ENCODE peak calls at places on chromosomes 4 and X, in four cellular contexts. V is heart left ventricle, H is SJSA1, F is endothelial cell of umbilical vein. A is an unnamed sample.

GRCh38 chrX:153507484-153508178 is 9.8 kb upstream of the ATP2B3 start:
- DNase-seq in V (peak; percentile 75), H (peak; percentile 33), F (peak; percentile 68), A (peak; percentile 77)

GRCh38 chr4:6885953-6886557 is 23.6 kb upstream of the TBC1D14 start:
- DNase-seq in V (peak; percentile 50), H (peak; percentile 14), F (peak; percentile 15), A (no peak)

GRCh38 chr4:108651068-108651794 is 832 bp downstream of the OSTC start:
- DNase-seq in V (no peak), H (peak; percentile 32), F (peak; percentile 66), A (no peak)

GRCh38 chrX:125605145-125605544 is 285.5 kb downstream of the TEX13C start:
- DNase-seq in V (no peak), H (no peak), F (no peak), A (no peak)

GRCh38 chrX:2449135-2449886 is 51.5 kb downstream of the DHRSX start:
- DNase-seq in V (no peak), H (no peak), F (no peak), A (no peak)

GRCh38 chrX:21509912-21510311 is 135.7 kb downstream of the CNKSR2 start:
- DNase-seq in V (no peak), H (peak; percentile 1), F (peak; percentile 70), A (no peak)

GRCh38 chr4:62431513-62431912 is 1231.4 kb downstream of the ADGRL3 start:
- DNase-seq in V (no peak), H (no peak), F (no peak), A (no peak)

GRCh38 chr4:140691369-140691768 is 64.8 kb downstream of the TBC1D9 start:
- DNase-seq in V (no peak), H (no peak), F (peak; percentile 69), A (peak; percentile 3)

GRCh38 chr4:157421365-157421764 is 200.8 kb downstream of the GRIA2 start:
- DNase-seq in V (no peak), H (no peak), F (peak; percentile 5), A (no peak)

GRCh38 chrX:149877157-149877556 is 3.8 kb upstream of the MAGEA8 start:
- DNase-seq in V (no peak), H (no peak), F (no peak), A (no peak)

GRCh38 chr4:55398966-55399365 is 3.2 kb downstream of the TMEM165 start:
- DNase-seq in V (no peak), H (no peak), F (peak; percentile 11), A (no peak)
- H3K4me3 ChIP-seq in V (peak overlapping the region; percentile 100), H (no peak overlapping the region), F (no peak overlapping the region), A (no peak overlapping the region)

GRCh38 chr4:373062-373839 is 35.6 kb downstream of the ZNF141 start:
- DNase-seq in V (no peak), H (no peak), F (no peak), A (no peak)
- H3K9me3 ChIP-seq in V (peaks cover 100% of the 10 kb centered on the region), H (peaks cover 4% of the 10 kb centered on the region), F (peaks cover 19% of the 10 kb centered on the region), A (peaks cover 52% of the 10 kb centered on the region)

GRCh38 chr4:112321768-112322684 is 24.9 kb downstream of the ALPK1 start:
- DNase-seq in V (peak; percentile 46), H (peak; percentile 55), F (peak; percentile 81), A (peak; percentile 64)
- H3K4me3 ChIP-seq in V (no peak overlapping the region), H (no peak overlapping the region), F (no peak overlapping the region), A (no peak overlapping the region)

GRCh38 chr4:182888894-182889293 is 28.3 kb downstream of the DCTD start:
- DNase-seq in V (no peak), H (no peak), F (no peak), A (no peak)

GRCh38 chr4:182884046-182884445 is 33.1 kb downstream of the DCTD start:
- DNase-seq in V (no peak), H (no peak), F (no peak), A (no peak)

GRCh38 chr4:182885022-182885737 is 32.0 kb downstream of the DCTD start:
- DNase-seq in V (no peak), H (no peak), F (no peak), A (no peak)

GRCh38 chr4:182885738-182886077 is 31.5 kb downstream of the DCTD start:
- DNase-seq in V (no peak), H (no peak), F (no peak), A (no peak)

DNA sequence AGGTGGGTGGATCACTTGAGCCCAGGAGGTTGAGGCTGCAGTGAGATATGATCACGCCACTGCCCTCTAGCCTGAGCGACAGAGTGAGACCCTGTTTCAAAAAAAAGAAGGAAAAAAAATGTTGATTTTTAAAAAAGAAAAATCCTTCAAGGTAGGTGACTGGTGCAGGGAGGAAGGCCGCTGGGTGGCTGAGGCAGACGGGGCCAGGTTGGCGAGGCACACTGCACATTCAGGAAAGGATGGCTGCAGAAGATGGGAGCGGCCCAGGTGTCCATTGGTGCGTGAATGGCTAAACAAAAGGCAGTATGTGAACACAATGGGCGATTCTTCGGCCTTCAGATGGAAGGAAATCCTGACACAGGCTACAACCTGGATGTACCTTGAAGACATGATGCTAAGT is 30.4 kb downstream of the DCTD start:
- DNase-seq in V (no peak), H (no peak), F (no peak), A (no peak)
- H3K9me3 ChIP-seq in V (peaks cover 8% of the 10 kb centered on the region), H (no peaks in the 10 kb centered on the region), F (no peaks in the 10 kb centered on the region), A (no peaks in the 10 kb centered on the region)

GRCh38 chrX:39689374-39690104 is 408.2 kb downstream of the BCOR start:
- DNase-seq in V (no peak), H (no peak), F (no peak), A (no peak)

GRCh38 chrX:39690541-39691415 is 407.0 kb downstream of the BCOR start:
- DNase-seq in V (no peak), H (no peak), F (no peak), A (no peak)

GRCh38 chrX:39691724-39692123 is 406.0 kb downstream of the BCOR start:
- DNase-seq in V (no peak), H (no peak), F (no peak), A (no peak)

GRCh38 chrX:39688576-39689373 is 409.0 kb downstream of the BCOR start:
- DNase-seq in V (peak; percentile 77), H (peak; percentile 57), F (peak; percentile 18), A (peak; percentile 67)

GRCh38 chrX:39688219-39688575 is 409.6 kb downstream of the BCOR start:
- DNase-seq in V (no peak), H (no peak), F (no peak), A (no peak)
- H3K4me3 ChIP-seq in V (peak overlapping the region; percentile 51), H (peak overlapping the region; percentile 48), F (no peak overlapping the region), A (no peak overlapping the region)

GRCh38 chr4:75637827-75638226 is 7.5 kb upstream of the CDKL2 start:
- DNase-seq in V (no peak), H (no peak), F (no peak), A (no peak)

GRCh38 chr4:75644095-75644494 is 13.8 kb upstream of the CDKL2 start:
- DNase-seq in V (no peak), H (no peak), F (no peak), A (no peak)

GRCh38 chr4:75639124-75639695 is 8.9 kb upstream of the CDKL2 start:
- DNase-seq in V (no peak), H (no peak), F (no peak), A (no peak)

DNA sequence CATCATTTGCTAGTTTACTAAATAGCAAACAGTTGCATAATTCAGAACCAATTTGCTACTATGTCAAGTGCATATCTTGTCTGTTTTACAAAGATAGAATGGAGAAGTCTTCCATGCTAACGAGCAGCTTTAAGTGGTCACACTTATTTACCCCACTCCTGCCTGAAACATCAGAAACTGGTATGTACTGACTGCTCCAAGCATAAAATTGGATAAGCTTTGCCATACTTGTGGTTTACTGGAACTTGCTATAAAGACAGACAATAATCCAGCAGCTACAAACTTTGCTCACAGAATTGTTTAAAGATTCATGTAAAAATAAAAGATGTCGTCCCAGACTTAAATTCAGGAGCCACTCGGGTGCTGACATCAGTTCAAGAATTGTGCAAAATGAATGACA is 13.3 kb upstream of the CDKL2 start:
- DNase-seq in V (no peak), H (no peak), F (no peak), A (no peak)
- H3K9me3 ChIP-seq in V (no peaks in the 10 kb centered on the region), H (no peaks in the 10 kb centered on the region), F (no peaks in the 10 kb centered on the region), A (no peaks in the 10 kb centered on the region)